ENCODE peak calls at places on chromosomes 11 and 22, in eight cellular contexts. K, G, O, M, E, J, X and C are unnamed samples.

GRCh38 chr11:99271527-99271926 is 250.8 kb downstream of the CNTN5 start:
- DNase-seq in M (no peak), X (no peak), K (no peak), J (no peak), E (no peak), G (peak; percentile 45), O (no peak), C (no peak)

GRCh38 chr11:7486731-7487130 is 1.4 kb downstream of the OLFML1 start:
- DNase-seq in X (no peak), G (no peak), K (no peak), J (no peak), O (no peak), E (no peak), M (no peak), C (no peak)

GRCh38 chr11:77377734-77378133 is 76.2 kb upstream of the GDPD4 start:
- DNase-seq in K (no peak), J (no peak), O (no peak), X (no peak), G (no peak), E (peak; percentile 83), M (no peak), C (no peak)

GRCh38 chr11:100687032-100687629 is at the start of gene ARHGAP42:
- DNase-seq in O (peak; percentile 44), K (peak; percentile 47), M (no peak), G (peak; percentile 92), J (peak; percentile 42), E (peak; percentile 61), X (peak; percentile 15), C (peak; percentile 86)

GRCh38 chr11:107442715-107443215 is 14.9 kb downstream of the CWF19L2 start:
- DNase-seq in G (no peak), J (no peak), E (no peak), O (no peak), M (no peak), X (no peak), K (no peak), C (no peak)

GRCh38 chr11:73404048-73404447 is 27.8 kb downstream of the RELT start:
- DNase-seq in O (peak; percentile 57), M (peak; percentile 28), E (peak; percentile 53), J (peak; percentile 84), K (peak; percentile 59), G (peak; percentile 66), X (peak; percentile 67), C (peak; percentile 68)

GRCh38 chr11:63985812-63986155 is 454 bp upstream of the OTUB1 start:
- DNase-seq in G (peak; percentile 53), E (no peak), X (peak; percentile 73), O (no peak), J (peak; percentile 60), K (no peak), M (no peak), C (no peak)

GRCh38 chr11:11968511-11969280 is 39.7 kb downstream of the DKK3 start:
- DNase-seq in E (no peak), X (no peak), M (no peak), G (no peak), O (no peak), J (peak; percentile 89), K (no peak), C (no peak)

GRCh38 chr11:34926101-34926830 is 9.8 kb downstream of the PDHX start:
- DNase-seq in G (no peak), E (peak; percentile 67), M (peak; percentile 33), X (peak; percentile 60), K (no peak), O (no peak), J (peak; percentile 34), C (no peak)

GRCh38 chr11:69705901-69706787 is 2.3 kb upstream of the FGF19 start:
- DNase-seq in E (no peak), K (no peak), X (no peak), G (no peak), O (no peak), M (no peak), J (no peak), C (no peak)

GRCh38 chr11:77039491-77040400 is 5.5 kb downstream of the B3GNT6 start:
- DNase-seq in K (no peak), X (no peak), M (no peak), O (no peak), G (peak; percentile 71), E (peak; percentile 53), J (peak; percentile 81), C (peak; percentile 86)

GRCh38 chr11:119340335-119341221 is at the start of gene C1QTNF5:
- DNase-seq in J (peak; percentile 83), K (no peak), O (peak; percentile 43), M (no peak), G (peak; percentile 53), E (peak; percentile 95), X (no peak), C (peak; percentile 70)

GRCh38 chr11:105838668-105839403 is 183.2 kb downstream of the MSANTD4 start:
- DNase-seq in X (peak; percentile 4), M (peak; percentile 35), O (no peak), E (no peak), J (no peak), G (no peak), K (no peak), C (no peak)

GRCh38 chr11:78536933-78537332 is 37.7 kb downstream of the NARS2 start:
- DNase-seq in J (no peak), M (no peak), G (no peak), E (no peak), O (no peak), X (no peak), K (no peak), C (no peak)

GRCh38 chr11:60772666-60773065 is 12.5 kb upstream of the MS4A10 start:
- DNase-seq in G (no peak), E (no peak), M (no peak), J (no peak), O (no peak), K (no peak), X (no peak), C (no peak)
- TF ChIP-seq MAX in G (no peak), E (no peak), M (no peak), J (no peak), O (no peak), K (no peak), X (no peak), C (no peak)

DNA sequence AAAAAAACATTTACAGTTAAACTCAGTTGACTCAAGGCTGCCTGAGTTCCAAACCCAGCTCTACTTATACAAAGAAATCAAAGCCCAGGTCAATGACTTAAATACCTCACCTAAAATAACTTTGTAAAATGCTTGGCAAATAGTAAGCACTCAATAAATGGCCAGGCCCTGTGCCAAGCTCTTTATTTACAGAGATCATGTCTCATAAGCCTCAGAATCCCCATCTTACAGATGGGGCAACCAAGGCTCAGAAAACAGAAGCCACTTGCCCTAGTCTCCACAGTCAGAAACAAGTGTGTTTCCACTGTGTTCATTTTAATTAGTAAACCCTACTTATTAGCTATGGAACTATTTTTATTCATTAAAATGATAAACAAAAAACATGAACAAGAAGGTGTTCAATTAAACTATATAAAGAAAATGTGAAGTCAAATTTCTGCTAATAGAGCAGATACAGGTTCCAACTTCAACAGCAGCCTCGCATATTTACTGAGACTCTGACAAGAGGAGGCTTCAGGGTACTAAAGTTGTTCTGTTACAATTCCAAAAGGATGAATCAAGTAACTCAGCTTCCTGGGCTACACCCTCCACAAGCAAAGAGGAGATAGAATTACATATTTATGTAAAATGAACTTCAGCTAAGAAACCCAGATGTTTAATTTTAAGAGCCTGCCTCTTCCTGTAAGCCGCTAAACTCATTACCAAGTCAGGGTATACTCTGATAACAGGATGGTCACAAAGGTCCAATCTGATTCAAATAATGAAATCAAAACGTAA is 30.7 kb upstream of the TTC28 start:
- DNase-seq in E (peak; percentile 82), J (peak; percentile 42), M (no peak), O (no peak), G (no peak), K (no peak), X (no peak), C (no peak)
- TF ChIP-seq MAX in E (no peak), J (peak; percentile 29), M (no peak), O (no peak), G (no peak), K (no peak), X (no peak), C (no peak)

GRCh38 chr11:32070707-32071106 is 20.2 kb upstream of the RCN1 start:
- DNase-seq in G (no peak), O (no peak), X (no peak), M (no peak), J (no peak), K (no peak), E (no peak), C (no peak)

GRCh38 chr11:32069361-32070058 is 21.4 kb upstream of the RCN1 start:
- DNase-seq in O (no peak), J (no peak), X (no peak), G (no peak), E (no peak), K (no peak), M (no peak), C (no peak)

GRCh38 chr11:32068134-32068533 is 22.7 kb upstream of the RCN1 start:
- DNase-seq in G (no peak), E (no peak), X (no peak), K (no peak), M (no peak), J (no peak), O (no peak), C (no peak)

GRCh38 chr11:32071811-32072210 is 19.1 kb upstream of the RCN1 start:
- DNase-seq in X (no peak), O (peak; percentile 15), E (peak; percentile 44), M (no peak), K (peak; percentile 40), J (peak; percentile 23), G (peak; percentile 30), C (no peak)

DNA sequence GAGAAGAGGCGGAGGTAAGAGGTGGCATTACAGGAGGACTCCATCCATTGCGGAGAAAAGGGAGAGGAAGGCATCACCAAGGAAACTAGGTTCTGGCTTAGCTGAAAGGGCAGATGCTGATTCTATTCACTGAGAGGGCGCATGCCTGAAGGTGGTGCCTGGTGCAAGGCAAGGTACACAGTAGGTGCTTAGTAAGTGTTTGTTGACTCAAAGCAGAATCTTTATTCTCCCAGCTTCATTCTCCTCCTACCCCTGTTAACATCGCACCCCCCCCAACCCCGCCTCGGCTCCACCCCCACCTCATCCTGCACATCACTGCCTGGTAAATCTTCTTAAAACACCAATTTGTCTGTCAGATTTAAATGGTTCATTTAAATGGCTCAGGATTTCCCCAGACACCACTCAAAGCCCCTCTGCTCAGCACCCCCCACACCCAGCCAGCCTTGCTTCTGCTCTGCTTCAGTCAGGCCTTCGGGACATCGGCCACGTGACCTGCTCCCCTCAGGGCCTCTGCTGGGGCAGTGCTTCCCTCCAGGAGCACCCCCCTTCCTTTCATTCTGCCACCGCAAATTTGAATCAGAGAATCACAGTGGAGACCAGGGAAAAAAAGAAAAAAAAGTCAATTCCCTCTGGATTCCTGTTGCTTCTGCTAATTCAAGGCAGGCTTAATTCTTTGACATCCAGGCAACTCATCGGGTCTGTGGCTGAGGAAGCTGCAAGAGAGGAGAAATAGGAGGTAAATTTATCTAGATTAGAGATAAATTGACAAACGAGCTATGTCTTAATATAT is 17.8 kb upstream of the RCN1 start:
- DNase-seq in J (peak; percentile 16), M (no peak), K (no peak), G (peak; percentile 35), E (no peak), X (no peak), O (no peak), C (no peak)
- TF ChIP-seq MAX in J (no peak), M (no peak), K (no peak), G (no peak), E (no peak), X (no peak), O (no peak), C (peak; percentile 52)

DNA sequence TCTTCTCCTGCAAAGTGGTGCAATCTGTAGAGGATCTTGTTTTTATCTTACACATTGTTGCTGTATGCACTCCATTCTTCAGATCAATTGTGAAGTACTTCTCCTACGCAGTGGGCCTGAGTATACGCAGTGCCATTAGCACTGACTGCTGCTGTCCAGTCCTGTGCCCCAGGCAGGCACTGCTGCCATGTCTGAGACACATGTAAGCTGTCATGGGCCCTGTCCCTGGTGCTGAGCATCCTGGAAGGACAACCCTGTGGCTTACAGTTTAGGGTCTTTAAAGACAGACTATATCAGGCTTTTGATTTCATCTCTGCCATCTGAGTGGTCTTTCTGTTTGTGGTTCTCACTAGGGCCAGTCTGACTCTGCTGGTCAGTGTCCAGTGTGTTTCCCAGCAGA is 44.8 kb upstream of the PTPN5 start:
- DNase-seq in O (no peak), M (no peak), E (no peak), J (no peak), X (peak; percentile 4), K (no peak), G (peak; percentile 22), C (no peak)
- TF ChIP-seq MAX in O (no peak), M (no peak), E (no peak), J (no peak), X (peak; percentile 81), K (no peak), G (no peak), C (peak; percentile 78)